ENCODE peak calls at places on chromosome 13, in eight cellular contexts. X is transverse colon, D is spleen, H is GM23338, M is endothelial cell of umbilical vein, C is vagina, Y is suprapubic skin, W is upper lobe of left lung. S is an unnamed sample. For H3K36me3, the result is how much of the 10 kb centered on the place peaks cover.

GRCh38 chr13:51557875-51558604 is 26.2 kb upstream of the WDFY2 start:
- DNase-seq in W (no peak), D (no peak), M (no peak), H (no peak), Y (no peak), C (no peak), X (no peak), S (no peak)

GRCh38 chr13:28981530-28981929 is 161.4 kb downstream of the MTUS2 start:
- DNase-seq in X (no peak), D (no peak), W (no peak), H (no peak), C (no peak), Y (no peak), M (no peak), S (no peak)

GRCh38 chr13:100534147-100534818 is 54.3 kb downstream of the GGACT start:
- DNase-seq in H (no peak), D (no peak), Y (no peak), M (no peak), X (no peak), W (no peak), C (peak), S (no peak)

GRCh38 chr13:111912453-111912866 is 154.5 kb upstream of the SOX1 start:
- DNase-seq in Y (peak), H (no peak), D (peak), X (no peak), M (no peak), W (no peak), C (peak), S (no peak)

GRCh38 chr13:59533561-59534337 is 630.0 kb downstream of the DIAPH3 start:
- DNase-seq in D (no peak), Y (no peak), X (no peak), C (no peak), H (no peak), M (peak), W (no peak), S (peak)

GRCh38 chr13:38180100-38180499 is 169.6 kb upstream of the UFM1 start:
- DNase-seq in H (no peak), M (no peak), W (no peak), D (no peak), X (no peak), C (no peak), Y (no peak), S (no peak)

GRCh38 chr13:84616864-84617263 is 734.6 kb upstream of the SLITRK1 start:
- DNase-seq in W (no peak), C (no peak), H (no peak), X (no peak), D (no peak), M (no peak), Y (no peak), S (no peak)

GRCh38 chr13:60765700-60766411 is 368.8 kb downstream of the TDRD3 start:
- DNase-seq in D (no peak), W (no peak), M (peak), Y (no peak), C (no peak), H (no peak), X (no peak), S (no peak)

GRCh38 chr13:111852701-111853100 is 214.2 kb upstream of the SOX1 start:
- DNase-seq in X (no peak), C (no peak), D (no peak), Y (no peak), M (no peak), W (no peak), H (no peak), S (no peak)

GRCh38 chr13:48121733-48122132 is 26.8 kb upstream of the MED4 start:
- DNase-seq in H (no peak), D (no peak), C (no peak), W (no peak), M (no peak), X (no peak), Y (no peak), S (no peak)

GRCh38 chr13:80215368-80215767 is 125.6 kb downstream of the SPRY2 start:
- DNase-seq in H (no peak), W (no peak), Y (no peak), C (no peak), D (no peak), M (no peak), X (no peak), S (no peak)

GRCh38 chr13:91401916-91402315 is 3.5 kb downstream of the GPC5 start:
- DNase-seq in M (no peak), H (no peak), Y (no peak), C (no peak), D (no peak), X (no peak), W (no peak), S (no peak)

GRCh38 chr13:91078093-91078679 is 269.3 kb upstream of the MIR17HG start:
- DNase-seq in W (no peak), Y (no peak), D (no peak), C (no peak), H (peak), M (peak), X (no peak), S (no peak)

GRCh38 chr13:75600371-75600770 is 35.8 kb upstream of the LMO7 start:
- DNase-seq in H (no peak), C (no peak), W (no peak), D (no peak), Y (no peak), M (no peak), X (no peak), S (no peak)

GRCh38 chr13:114025432-114026127 is 51.7 kb upstream of the C13orf46 start:
- DNase-seq in D (no peak), M (no peak), H (no peak), C (no peak), W (peak), Y (no peak), X (peak), S (no peak)

GRCh38 chr13:48879854-48880253 is 95.9 kb upstream of the FNDC3A start:
- DNase-seq in X (no peak), H (no peak), C (no peak), Y (no peak), M (no peak), D (no peak), W (no peak), S (no peak)

GRCh38 chr13:74039667-74040066 is 94.5 kb downstream of the KLF12 start:
- DNase-seq in W (no peak), M (no peak), Y (no peak), D (no peak), X (no peak), H (no peak), C (no peak), S (no peak)

GRCh38 chr13:80341098-80341701 is at the start of gene SPRY2:
- DNase-seq in W (peak), M (peak), H (peak), X (peak), D (peak), Y (peak), C (no peak), S (peak)

GRCh38 chr13:80840313-80840976 is 499.5 kb upstream of the SPRY2 start:
- DNase-seq in Y (no peak), D (no peak), M (peak), X (no peak), W (no peak), C (no peak), H (peak), S (no peak)

GRCh38 chr13:36920612-36921185 is 661 bp upstream of the SMAD9 start:
- DNase-seq in D (no peak), Y (no peak), H (peak), C (no peak), W (no peak), X (no peak), M (peak), S (no peak)

GRCh38 chr13:57624565-57625435 is 6.7 kb upstream of the PCDH17 start:
- DNase-seq in M (peak), H (peak), X (peak), D (no peak), C (no peak), Y (no peak), W (no peak), S (no peak)

GRCh38 chr13:33087790-33088189 is 71.6 kb downstream of the KL start:
- DNase-seq in H (no peak), W (no peak), M (peak), C (no peak), Y (no peak), X (no peak), D (no peak), S (no peak)

GRCh38 chr13:95023405-95023804 is 277.8 kb downstream of the ABCC4 start:
- DNase-seq in X (no peak), Y (no peak), D (no peak), H (no peak), M (no peak), C (no peak), W (no peak), S (no peak)

GRCh38 chr13:66556306-66556705 is 673.8 kb downstream of the PCDH9 start:
- DNase-seq in X (no peak), C (no peak), D (no peak), M (no peak), W (no peak), H (no peak), Y (no peak), S (no peak)

GRCh38 chr13:45728759-45729158 is 26.6 kb downstream of the CBY2 start:
- DNase-seq in C (no peak), M (no peak), H (peak), D (no peak), W (no peak), Y (no peak), X (no peak), S (no peak)

GRCh38 chr13:58097831-58098230 is 466.3 kb downstream of the PCDH17 start:
- DNase-seq in Y (no peak), M (peak), D (no peak), H (no peak), W (no peak), C (no peak), X (no peak), S (no peak)

GRCh38 chr13:51714663-51715168 is 89.2 kb downstream of the DHRS12 start:
- DNase-seq in Y (no peak), H (no peak), X (no peak), D (no peak), C (no peak), W (no peak), M (no peak), S (peak)

GRCh38 chr13:23751195-23751594 is 138.0 kb downstream of the MIPEP start:
- DNase-seq in H (no peak), Y (no peak), D (no peak), M (no peak), X (no peak), W (no peak), C (no peak), S (peak)

GRCh38 chr13:97226013-97226412 is 3.9 kb downstream of the MBNL2 start:
- DNase-seq in H (no peak), X (no peak), C (no peak), Y (no peak), W (no peak), D (no peak), M (no peak), S (no peak)

GRCh38 chr13:40995997-40996396 is 23.1 kb downstream of the ELF1 start:
- DNase-seq in H (no peak), C (no peak), X (no peak), Y (no peak), D (no peak), M (no peak), W (no peak), S (no peak)
- TF ChIP-seq POLR2AphosphoS5 in H (no peak), C (no peak), X (no peak), Y (no peak), D (no peak), M (no peak), W (no peak), S (no peak)

DNA sequence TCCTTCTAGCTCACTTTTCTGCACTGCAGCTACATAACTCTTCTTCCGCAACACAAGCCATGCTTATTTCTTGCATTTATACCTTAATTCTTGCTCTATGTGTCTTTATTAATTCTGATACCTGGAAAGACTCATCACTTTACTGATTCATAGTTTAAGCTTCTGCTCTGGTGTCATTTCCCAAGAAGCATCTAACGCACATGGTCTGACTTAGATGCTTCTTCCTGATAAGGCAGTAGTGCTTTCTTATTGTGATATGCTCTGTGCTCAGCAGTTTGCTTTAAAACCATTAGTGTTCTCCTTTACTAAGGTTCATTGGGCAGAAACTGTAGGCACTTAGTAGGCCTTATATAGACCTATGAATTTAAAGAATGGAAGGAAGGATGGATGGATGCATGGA is 66.4 kb downstream of the EPSTI1 start:
- DNase-seq in H (no peak), C (no peak), X (no peak), W (no peak), M (no peak), D (no peak), Y (no peak), S (no peak)
- H3K36me3 ChIP-seq in H (under half), C (under half), X (under half), W (under half), M (under half), D (half or more), Y (under half), S (under half)

GRCh38 chr13:44132710-44133109 is 240.9 kb upstream of the SERP2 start:
- DNase-seq in C (no peak), M (peak), X (peak), Y (peak), D (peak), H (no peak), W (peak), S (no peak)
- H3K27ac ChIP-seq in C (no peak), M (peak), X (no peak), Y (no peak), D (peak), H (no peak), W (peak), S (no peak)

DNA sequence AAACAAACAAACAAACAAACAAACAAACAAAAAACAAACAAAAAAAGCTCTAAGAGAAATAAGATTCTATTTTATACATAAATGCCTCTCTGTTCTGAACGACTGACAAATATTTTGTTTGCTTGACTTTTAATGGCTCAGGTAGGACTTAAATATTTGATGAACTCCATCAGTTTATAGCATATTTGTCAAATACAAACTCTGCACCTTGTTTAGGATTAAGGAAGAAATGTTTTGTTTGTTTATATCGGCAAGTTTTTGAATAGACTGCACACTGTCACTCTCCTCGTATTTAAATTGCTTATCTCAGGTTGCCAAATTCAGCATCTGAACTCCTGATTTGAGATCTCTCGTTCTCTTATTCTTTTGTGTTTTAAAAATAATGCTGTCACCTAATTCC is 1499.7 kb upstream of the SLC10A2 start:
- DNase-seq in M (no peak), H (no peak), Y (no peak), W (no peak), C (no peak), D (no peak), X (no peak), S (no peak)
- TF ChIP-seq POLR2AphosphoS5 in M (no peak), H (no peak), Y (no peak), W (no peak), C (no peak), D (no peak), X (no peak), S (no peak)

GRCh38 chr13:99308481-99309087 is 1.4 kb upstream of the GPR183 start:
- DNase-seq in W (no peak), X (no peak), H (no peak), D (no peak), M (no peak), Y (no peak), C (no peak), S (no peak)

GRCh38 chr13:99307648-99308339 is 595 bp upstream of the GPR183 start:
- DNase-seq in Y (no peak), C (no peak), H (no peak), W (no peak), D (no peak), M (peak), X (peak), S (peak)

GRCh38 chr13:99305180-99305965 is 1.8 kb downstream of the GPR183 start:
- DNase-seq in W (no peak), D (no peak), M (no peak), H (no peak), Y (no peak), X (no peak), C (no peak), S (no peak)

GRCh38 chr13:99304541-99304940 is 2.7 kb downstream of the GPR183 start:
- DNase-seq in H (no peak), M (no peak), W (no peak), Y (no peak), D (no peak), X (no peak), C (no peak), S (no peak)

GRCh38 chr13:99307247-99307646 is at the start of gene GPR183:
- DNase-seq in H (no peak), M (peak), X (no peak), C (no peak), Y (no peak), W (no peak), D (no peak), S (no peak)
- H3K36me3 ChIP-seq in H (under half), M (under half), X (under half), C (under half), Y (under half), W (under half), D (under half), S (under half)

DNA sequence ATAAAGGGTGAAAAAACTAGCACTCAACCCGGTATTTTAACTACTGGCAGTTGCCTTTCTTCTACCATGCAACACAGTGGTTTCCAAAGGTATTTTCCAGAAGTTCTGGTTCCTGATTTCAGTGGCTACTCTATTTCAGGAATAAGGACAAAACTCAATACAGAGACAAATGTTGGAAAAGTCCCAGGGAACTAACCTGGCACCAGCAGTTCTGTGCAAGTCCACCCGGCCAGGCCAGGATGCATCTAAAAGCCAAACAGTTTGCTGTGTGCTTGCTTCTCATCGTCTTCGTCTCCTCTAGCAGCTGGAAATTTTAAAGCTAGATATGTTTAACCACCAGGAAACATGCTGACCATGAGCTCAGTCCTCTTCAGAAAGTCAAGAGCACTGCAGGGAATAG is 52.5 kb downstream of the FOXO1 start:
- DNase-seq in X (no peak), W (no peak), Y (no peak), C (no peak), M (no peak), H (no peak), D (no peak), S (no peak)
- H3K27ac ChIP-seq in X (peak), W (peak), Y (no peak), C (peak), M (peak), H (peak), D (peak), S (no peak)

GRCh38 chr13:110536006-110536693 is 25.4 kb downstream of the RAB20 start:
- DNase-seq in M (no peak), C (no peak), Y (peak), W (no peak), D (peak), X (no peak), H (no peak), S (no peak)
- TF ChIP-seq POLR2AphosphoS5 in M (no peak), C (no peak), Y (no peak), W (no peak), D (no peak), X (no peak), H (no peak), S (no peak)

DNA sequence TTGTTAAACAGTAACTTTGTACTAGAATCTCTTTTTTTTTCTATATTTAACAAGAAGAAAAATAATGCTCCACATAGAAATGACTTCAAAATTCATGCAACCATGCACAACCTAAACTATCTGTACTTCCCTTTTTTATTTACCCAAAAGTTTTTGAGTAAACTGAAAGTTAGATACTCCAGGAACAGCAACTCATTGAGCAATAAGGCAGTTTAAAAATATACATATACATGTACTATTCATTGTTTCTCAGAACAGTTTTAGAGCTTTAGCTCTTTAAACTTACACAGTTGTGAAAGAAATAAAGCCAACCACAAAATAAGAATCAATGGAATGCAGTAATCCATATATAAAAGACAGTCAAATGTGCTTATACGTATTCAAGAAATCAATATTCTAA is 39.2 kb downstream of the MTMR6 start:
- DNase-seq in C (no peak), Y (no peak), W (no peak), X (no peak), D (no peak), M (no peak), H (no peak), S (no peak)
- H3K36me3 ChIP-seq in C (under half), Y (under half), W (under half), X (under half), D (half or more), M (under half), H (under half), S (under half)

GRCh38 chr13:39373108-39373507 is 229.9 kb downstream of the LHFPL6 start:
- DNase-seq in Y (no peak), W (no peak), H (no peak), D (no peak), X (no peak), C (no peak), M (no peak), S (no peak)
- H3K27ac ChIP-seq in Y (no peak), W (no peak), H (no peak), D (no peak), X (no peak), C (no peak), M (no peak), S (no peak)

DNA sequence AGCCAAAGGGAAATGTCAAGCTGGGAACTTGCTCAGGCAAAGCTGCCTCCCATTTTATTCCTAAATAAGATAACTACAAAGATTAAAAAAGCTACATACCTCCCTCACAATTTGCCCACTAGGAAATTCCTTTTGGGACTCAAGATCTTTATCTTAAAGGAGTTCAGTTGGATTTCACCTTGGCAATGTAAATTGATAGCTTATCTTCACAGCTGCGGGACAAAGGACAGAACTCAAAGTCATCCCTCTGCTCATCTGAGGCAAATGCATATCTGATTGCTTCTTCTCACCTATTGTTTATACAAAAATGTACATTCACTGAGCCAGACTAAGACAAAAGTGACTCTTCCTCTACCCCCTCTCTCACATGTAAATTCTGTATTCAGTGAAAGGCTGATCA is 47.8 kb downstream of the FGF14 start:
- DNase-seq in W (no peak), X (no peak), H (no peak), D (no peak), Y (no peak), M (no peak), C (no peak), S (no peak)
- TF ChIP-seq POLR2AphosphoS5 in W (no peak), X (no peak), H (no peak), D (no peak), Y (no peak), M (no peak), C (no peak), S (no peak)

S was measured in Panc1.